ENCODE peak calls at places on chromosomes 1 and 21, in five cellular contexts. One of them, this sample, is unnamed.

GRCh38 chr1:230427981-230428380 is 1.8 kb upstream of the PGBD5 start:
- DNase-seq in body of pancreas: no peak
- DNase-seq in ovary: no peak
- DNase-seq in K562: no peak
- DNase-seq in tibial nerve: no peak
- DNase-seq in this sample: no peak

GRCh38 chr21:42630626-42631025 is 22.8 kb upstream of the PDE9A start:
- DNase-seq in ovary: no peak
- DNase-seq in K562: no peak
- DNase-seq in tibial nerve: no peak
- DNase-seq in body of pancreas: peak; percentile 62
- DNase-seq in this sample: peak; percentile 67

GRCh38 chr1:10761503-10762152 is 34.8 kb downstream of the CASZ1 start:
- DNase-seq in body of pancreas: peak; percentile 48
- DNase-seq in K562: no peak
- DNase-seq in tibial nerve: no peak
- DNase-seq in ovary: no peak
- DNase-seq in this sample: no peak

GRCh38 chr1:26134466-26134865 is 22.8 kb downstream of the PDIK1L start:
- DNase-seq in ovary: no peak
- DNase-seq in tibial nerve: no peak
- DNase-seq in body of pancreas: no peak
- DNase-seq in K562: no peak
- DNase-seq in this sample: no peak

GRCh38 chr1:47774986-47775834 is 222.0 kb downstream of the TRABD2B start:
- DNase-seq in K562: no peak
- DNase-seq in body of pancreas: peak; percentile 15
- DNase-seq in tibial nerve: no peak
- DNase-seq in ovary: no peak
- DNase-seq in this sample: no peak

GRCh38 chr1:54987830-54988705 is 7.6 kb downstream of the TMEM61 start:
- DNase-seq in K562: no peak
- DNase-seq in tibial nerve: no peak
- DNase-seq in body of pancreas: no peak
- DNase-seq in ovary: no peak
- DNase-seq in this sample: no peak

GRCh38 chr1:169867012-169867679 is 26.6 kb downstream of the SCYL3 start:
- DNase-seq in body of pancreas: no peak
- DNase-seq in tibial nerve: no peak
- DNase-seq in ovary: no peak
- DNase-seq in K562: no peak
- DNase-seq in this sample: no peak

GRCh38 chr1:167262820-167263219 is 42.1 kb downstream of the POU2F1 start:
- DNase-seq in K562: no peak
- DNase-seq in body of pancreas: no peak
- DNase-seq in tibial nerve: no peak
- DNase-seq in ovary: no peak
- DNase-seq in this sample: no peak

GRCh38 chr1:167922023-167922422 is 8.1 kb upstream of the ADCY10 start:
- DNase-seq in K562: no peak
- DNase-seq in ovary: no peak
- DNase-seq in body of pancreas: no peak
- DNase-seq in tibial nerve: no peak
- DNase-seq in this sample: no peak

GRCh38 chr1:29362116-29362515 is 125.8 kb downstream of the PTPRU start:
- DNase-seq in body of pancreas: no peak
- DNase-seq in K562: no peak
- DNase-seq in ovary: no peak
- DNase-seq in tibial nerve: no peak
- DNase-seq in this sample: no peak

GRCh38 chr1:183199304-183199703 is 13.2 kb downstream of the LAMC2 start:
- DNase-seq in ovary: no peak
- DNase-seq in body of pancreas: no peak
- DNase-seq in K562: no peak
- DNase-seq in tibial nerve: no peak
- DNase-seq in this sample: no peak

GRCh38 chr1:242454262-242455051 is 70.0 kb downstream of the PLD5 start:
- DNase-seq in ovary: no peak
- DNase-seq in tibial nerve: no peak
- DNase-seq in body of pancreas: peak; percentile 5
- DNase-seq in K562: peak; percentile 45
- DNase-seq in this sample: no peak

GRCh38 chr1:244654284-244655038 is 1.5 kb downstream of the DESI2 start:
- DNase-seq in ovary: no peak
- DNase-seq in body of pancreas: no peak
- DNase-seq in tibial nerve: no peak
- DNase-seq in K562: no peak
- DNase-seq in this sample: no peak

GRCh38 chr1:12158362-12159092 is 8.3 kb upstream of the TNFRSF1B start:
- DNase-seq in K562: no peak
- DNase-seq in tibial nerve: no peak
- DNase-seq in ovary: no peak
- DNase-seq in body of pancreas: no peak
- DNase-seq in this sample: no peak

GRCh38 chr21:25449950-25450349 is 157.3 kb downstream of the MRPL39 start:
- DNase-seq in body of pancreas: no peak
- DNase-seq in tibial nerve: no peak
- DNase-seq in K562: no peak
- DNase-seq in ovary: no peak
- DNase-seq in this sample: no peak

GRCh38 chr1:20584890-20585289 is 4.0 kb upstream of the CDA start:
- DNase-seq in K562: no peak
- DNase-seq in body of pancreas: no peak
- DNase-seq in ovary: no peak
- DNase-seq in tibial nerve: no peak
- DNase-seq in this sample: no peak

GRCh38 chr1:185534806-185535205 is 199.4 kb upstream of the HMCN1 start:
- DNase-seq in ovary: no peak
- DNase-seq in body of pancreas: peak; percentile 86
- DNase-seq in K562: no peak
- DNase-seq in tibial nerve: peak; percentile 30
- DNase-seq in this sample: no peak

GRCh38 chr1:225469051-225469450 is 41.2 kb upstream of the LBR start:
- DNase-seq in body of pancreas: no peak
- DNase-seq in ovary: no peak
- DNase-seq in K562: no peak
- DNase-seq in tibial nerve: no peak
- DNase-seq in this sample: no peak

GRCh38 chr1:234067584-234067983 is 163.1 kb downstream of the SLC35F3 start:
- DNase-seq in K562: no peak
- DNase-seq in ovary: no peak
- DNase-seq in tibial nerve: no peak
- DNase-seq in body of pancreas: no peak
- DNase-seq in this sample: no peak

GRCh38 chr1:47411441-47411840 is 4.6 kb upstream of the FOXE3 start:
- DNase-seq in ovary: no peak
- DNase-seq in tibial nerve: no peak
- DNase-seq in body of pancreas: no peak
- DNase-seq in K562: no peak
- DNase-seq in this sample: no peak

GRCh38 chr1:51157411-51157810 is 55.4 kb downstream of the C1orf185 start:
- DNase-seq in ovary: no peak
- DNase-seq in tibial nerve: no peak
- DNase-seq in K562: no peak
- DNase-seq in body of pancreas: no peak
- DNase-seq in this sample: no peak
- TF ChIP-seq POLR2A in ovary: no peak
- TF ChIP-seq POLR2A in tibial nerve: no peak
- TF ChIP-seq POLR2A in K562: no peak
- TF ChIP-seq POLR2A in body of pancreas: no peak
- TF ChIP-seq POLR2A in this sample: no peak

DNA sequence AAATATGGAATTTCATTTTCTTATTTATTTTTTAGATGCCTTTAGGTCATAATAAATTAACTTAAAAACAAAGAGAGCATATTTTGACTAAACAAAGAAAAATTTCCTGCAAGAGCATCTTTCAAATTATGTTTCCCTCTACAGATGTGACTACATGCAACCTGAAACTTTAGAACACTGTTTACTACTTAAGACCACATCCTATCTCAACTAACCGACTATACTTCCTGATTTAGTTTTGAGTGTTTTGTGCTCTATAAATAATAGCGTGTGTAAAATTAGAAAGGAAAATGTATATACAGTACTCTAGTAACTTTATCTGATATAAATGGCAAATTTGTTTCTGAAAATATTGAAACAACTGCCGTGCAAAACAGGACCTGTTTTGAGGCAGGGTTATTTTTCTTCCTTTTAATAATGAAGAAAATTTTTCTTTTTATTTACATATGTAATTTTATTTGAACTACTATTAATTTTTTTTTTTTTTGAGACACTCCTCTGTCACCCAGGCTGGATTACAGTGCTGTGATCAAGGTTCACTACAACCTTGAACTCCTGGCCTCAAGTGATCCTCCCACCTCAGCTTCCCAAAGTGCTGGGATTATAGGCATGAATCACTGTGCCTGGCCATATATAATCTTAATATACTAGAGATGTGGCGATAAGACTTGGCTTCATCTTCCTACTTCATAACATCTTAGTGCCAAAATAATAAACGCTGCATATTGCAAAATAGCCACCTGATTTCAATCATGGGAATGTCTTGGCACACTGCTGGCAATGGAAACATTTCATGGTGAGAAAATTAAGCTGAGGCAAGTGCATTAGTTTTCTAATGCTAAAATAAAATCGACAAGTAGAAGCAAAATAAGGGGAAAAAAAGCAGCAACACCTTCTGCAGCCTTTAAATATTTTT is 12.3 kb downstream of the ZRANB2 start:
- DNase-seq in body of pancreas: no peak
- DNase-seq in K562: no peak
- DNase-seq in ovary: no peak
- DNase-seq in tibial nerve: no peak
- DNase-seq in this sample: no peak
- TF ChIP-seq POLR2A in body of pancreas: no peak
- TF ChIP-seq POLR2A in K562: no peak
- TF ChIP-seq POLR2A in ovary: no peak
- TF ChIP-seq POLR2A in tibial nerve: no peak
- TF ChIP-seq POLR2A in this sample: no peak

GRCh38 chr1:156115514-156116374 is 1.2 kb downstream of the LMNA start:
- DNase-seq in tibial nerve: peak; percentile 68
- DNase-seq in body of pancreas: peak; percentile 74
- DNase-seq in ovary: peak; percentile 77
- DNase-seq in K562: peak; percentile 29
- DNase-seq in this sample: peak; percentile 82
- TF ChIP-seq POLR2A in tibial nerve: peak; percentile 39
- TF ChIP-seq POLR2A in body of pancreas: peak; percentile 51
- TF ChIP-seq POLR2A in ovary: no peak
- TF ChIP-seq POLR2A in K562: peak; percentile 18
- TF ChIP-seq POLR2A in this sample: peak; percentile 27

GRCh38 chr1:173714759-173715537 is at the start of gene KLHL20:
- DNase-seq in K562: peak; percentile 72
- DNase-seq in body of pancreas: peak; percentile 89
- DNase-seq in tibial nerve: peak; percentile 77
- DNase-seq in ovary: peak; percentile 81
- DNase-seq in this sample: peak; percentile 86
- TF ChIP-seq POLR2A in K562: peak; percentile 98
- TF ChIP-seq POLR2A in body of pancreas: peak; percentile 88
- TF ChIP-seq POLR2A in tibial nerve: peak; percentile 64
- TF ChIP-seq POLR2A in ovary: peak; percentile 30
- TF ChIP-seq POLR2A in this sample: peak; percentile 91

DNA sequence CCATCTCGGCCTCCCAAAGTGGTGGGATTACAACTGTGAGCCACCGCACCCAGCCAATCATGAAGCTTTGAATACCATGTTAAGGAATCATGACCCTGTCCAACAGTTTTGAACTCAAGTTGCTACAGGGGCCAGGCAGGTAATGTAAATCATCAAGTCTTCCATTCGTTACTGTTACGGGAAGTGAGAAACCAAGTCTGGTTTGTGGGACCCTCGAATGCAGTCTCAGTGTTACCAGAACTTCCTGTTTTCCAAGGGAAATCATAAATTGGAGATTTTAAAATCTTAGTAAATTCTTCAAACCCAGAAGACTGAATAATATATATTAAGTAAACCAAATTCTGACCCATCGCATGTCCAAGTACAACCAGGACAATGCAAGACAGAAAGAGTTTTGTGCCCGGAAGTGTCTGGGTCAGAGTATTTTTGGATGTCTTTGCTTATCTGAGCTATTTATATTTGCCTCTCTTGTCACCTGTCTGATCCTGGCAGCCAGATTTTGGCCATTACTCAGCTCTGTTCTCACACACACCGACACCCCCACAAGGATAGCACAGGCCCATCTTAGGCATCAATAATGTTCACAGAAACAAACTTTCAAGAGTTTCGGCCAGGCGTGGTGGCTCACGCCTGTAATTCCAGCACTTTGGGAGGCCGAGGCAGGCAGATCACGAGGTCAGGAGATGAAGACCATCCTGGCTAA is 8.8 kb downstream of the ATP5IF1 start:
- DNase-seq in body of pancreas: no peak
- DNase-seq in ovary: no peak
- DNase-seq in K562: no peak
- DNase-seq in tibial nerve: no peak
- DNase-seq in this sample: no peak
- TF ChIP-seq POLR2A in body of pancreas: no peak
- TF ChIP-seq POLR2A in ovary: no peak
- TF ChIP-seq POLR2A in K562: no peak
- TF ChIP-seq POLR2A in tibial nerve: no peak
- TF ChIP-seq POLR2A in this sample: no peak

GRCh38 chr1:84409888-84410287 is 11.6 kb downstream of the DNASE2B start:
- DNase-seq in ovary: no peak
- DNase-seq in K562: no peak
- DNase-seq in tibial nerve: no peak
- DNase-seq in body of pancreas: no peak
- DNase-seq in this sample: no peak

GRCh38 chr1:84403362-84403761 is 5.1 kb downstream of the DNASE2B start:
- DNase-seq in body of pancreas: no peak
- DNase-seq in tibial nerve: no peak
- DNase-seq in ovary: no peak
- DNase-seq in K562: no peak
- DNase-seq in this sample: no peak

GRCh38 chr1:84410328-84411107 is 12.2 kb downstream of the DNASE2B start:
- DNase-seq in ovary: no peak
- DNase-seq in body of pancreas: no peak
- DNase-seq in tibial nerve: no peak
- DNase-seq in K562: no peak
- DNase-seq in this sample: no peak

GRCh38 chr1:84406209-84406917 is 8.1 kb downstream of the DNASE2B start:
- DNase-seq in K562: no peak
- DNase-seq in body of pancreas: no peak
- DNase-seq in ovary: no peak
- DNase-seq in tibial nerve: no peak
- DNase-seq in this sample: no peak

GRCh38 chr1:84407524-84408318 is 9.4 kb downstream of the DNASE2B start:
- DNase-seq in body of pancreas: peak; percentile 13
- DNase-seq in ovary: no peak
- DNase-seq in K562: no peak
- DNase-seq in tibial nerve: peak; percentile 39
- DNase-seq in this sample: no peak
- TF ChIP-seq POLR2A in body of pancreas: no peak
- TF ChIP-seq POLR2A in ovary: no peak
- TF ChIP-seq POLR2A in K562: no peak
- TF ChIP-seq POLR2A in tibial nerve: no peak
- TF ChIP-seq POLR2A in this sample: no peak

GRCh38 chr1:1052003-1052840 is 21.9 kb downstream of the RNF223 start:
- DNase-seq in tibial nerve: no peak
- DNase-seq in ovary: no peak
- DNase-seq in K562: no peak
- DNase-seq in body of pancreas: no peak
- DNase-seq in this sample: no peak
- TF ChIP-seq POLR2A in tibial nerve: no peak
- TF ChIP-seq POLR2A in ovary: no peak
- TF ChIP-seq POLR2A in K562: no peak
- TF ChIP-seq POLR2A in body of pancreas: no peak
- TF ChIP-seq POLR2A in this sample: no peak